ENCODE peak calls at places on chromosomes 6 and 20, in nine cellular contexts. Z is foreskin fibroblast, J is bronchial epithelial cell, T is astrocyte of the spinal cord, I is tibial artery, C is fibroblast of mammary gland, D is mesothelial cell of epicardium, E is left lung, K is GM23338. H is an unnamed sample.

GRCh38 chr6:3569817-3570216 is 113.0 kb upstream of the SLC22A23 start:
- DNase-seq in J (no peak), D (no peak), Z (no peak), T (no peak), E (no peak), I (no peak), C (no peak), K (no peak), H (no peak)

GRCh38 chr6:24205020-24205492 is 79.0 kb downstream of the NRSN1 start:
- DNase-seq in C (peak), E (no peak), K (peak), T (peak), Z (peak), J (peak), D (no peak), I (no peak), H (no peak)

GRCh38 chr6:165308926-165309731 is at the start of gene C6orf118:
- DNase-seq in T (peak), Z (no peak), E (peak), J (peak), C (peak), D (peak), K (peak), I (no peak), H (no peak)

GRCh38 chr6:119193707-119194106 is 115.2 kb upstream of the FAM184A start:
- DNase-seq in J (no peak), Z (no peak), K (no peak), C (no peak), T (no peak), D (no peak), I (no peak), E (no peak), H (no peak)

GRCh38 chr6:15160812-15161211 is 85.1 kb upstream of the JARID2 start:
- DNase-seq in J (no peak), I (no peak), C (peak), K (no peak), Z (no peak), E (no peak), D (no peak), T (no peak), H (no peak)

GRCh38 chr20:39795401-39796272 is 833.5 kb downstream of the DHX35 start:
- DNase-seq in I (peak), D (no peak), C (peak), Z (no peak), K (no peak), T (peak), J (peak), E (no peak), H (no peak)

GRCh38 chr20:24732076-24732475 is 217.0 kb upstream of the CST7 start:
- DNase-seq in C (no peak), D (no peak), J (no peak), Z (no peak), T (no peak), E (no peak), K (no peak), I (no peak), H (no peak)

GRCh38 chr6:82017316-82017715 is 230.2 kb downstream of the IBTK start:
- DNase-seq in C (peak), Z (peak), J (peak), E (no peak), D (no peak), I (peak), K (peak), T (peak), H (no peak)

DNA sequence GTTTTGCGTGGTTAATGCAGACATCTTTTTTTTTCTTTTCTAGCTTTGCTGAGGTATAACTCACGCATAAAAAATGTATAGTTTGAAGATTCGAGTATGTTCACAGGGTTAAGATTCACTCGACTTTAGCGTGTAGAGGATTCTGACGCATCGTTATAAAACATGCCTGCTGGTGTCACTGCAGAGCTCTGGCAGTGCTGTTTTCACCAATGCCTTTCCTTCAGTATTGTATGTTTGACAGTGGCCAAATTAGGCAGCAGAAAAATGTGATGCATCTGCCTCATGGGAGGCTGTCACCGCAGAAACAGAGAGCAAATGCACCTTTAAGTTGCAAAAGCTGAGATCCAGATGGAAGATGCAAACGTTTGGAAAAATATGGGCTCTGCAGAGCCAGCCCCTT is 18.0 kb upstream of the SIRPB2 start:
- DNase-seq in K (peak), T (peak), Z (no peak), J (peak), C (peak), E (no peak), I (no peak), D (no peak), H (no peak)
- TF ChIP-seq CTCF in K (peak), T (peak), Z (peak), J (peak), C (peak), E (no peak), I (no peak), D (no peak), H (peak)

GRCh38 chr6:116680880-116681672 is at the start of gene KPNA5:
- DNase-seq in T (peak), J (peak), I (peak), E (peak), C (peak), D (peak), K (peak), Z (peak), H (peak)
- TF ChIP-seq CTCF in T (no peak), J (no peak), I (no peak), E (no peak), C (no peak), D (no peak), K (no peak), Z (no peak), H (no peak)

GRCh38 chr20:18428490-18429173 is 38.2 kb downstream of the DZANK1 start:
- DNase-seq in C (peak), D (no peak), J (no peak), I (no peak), Z (peak), T (peak), E (no peak), K (no peak), H (no peak)

GRCh38 chr20:18427214-18427613 is 39.6 kb downstream of the DZANK1 start:
- DNase-seq in C (no peak), E (no peak), D (no peak), J (no peak), I (no peak), K (no peak), T (no peak), Z (no peak), H (no peak)

GRCh38 chr20:18430172-18430826 is 36.5 kb downstream of the DZANK1 start:
- DNase-seq in K (no peak), I (no peak), T (no peak), E (no peak), C (no peak), D (no peak), Z (no peak), J (no peak), H (no peak)

GRCh38 chr20:18436847-18437246 is 30.0 kb downstream of the DZANK1 start:
- DNase-seq in T (no peak), E (no peak), Z (no peak), C (no peak), J (no peak), I (no peak), D (no peak), K (no peak), H (no peak)

GRCh38 chr20:18431206-18431605 is 35.6 kb downstream of the DZANK1 start:
- DNase-seq in J (no peak), T (no peak), C (no peak), Z (no peak), K (no peak), E (no peak), D (no peak), I (no peak), H (no peak)
- TF ChIP-seq CTCF in J (no peak), T (no peak), C (no peak), Z (no peak), K (no peak), E (no peak), D (no peak), I (no peak), H (no peak)

DNA sequence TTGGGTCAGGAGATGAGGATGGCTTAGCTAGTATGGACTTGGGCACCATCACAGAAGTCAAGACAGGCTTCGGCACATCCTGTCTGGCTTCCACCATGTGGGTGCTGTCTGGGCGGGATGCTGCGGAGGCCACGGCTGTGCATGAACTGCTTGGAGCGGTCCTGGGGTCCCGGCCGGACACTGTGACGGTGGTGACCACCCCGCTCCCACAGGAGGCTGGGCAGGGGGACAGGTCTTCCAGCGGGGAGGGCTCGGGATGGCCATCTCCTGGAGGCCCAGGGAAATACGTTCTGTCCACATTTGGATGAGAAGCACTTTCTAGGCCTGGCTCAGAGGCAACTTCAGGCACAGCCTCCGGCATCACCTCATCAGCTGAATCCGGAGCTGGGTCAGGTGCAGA is 32.1 kb upstream of the TCFL5 start:
- DNase-seq in I (no peak), D (no peak), C (no peak), K (no peak), Z (no peak), T (no peak), E (no peak), J (no peak), H (no peak)
- TF ChIP-seq CTCF in I (no peak), D (no peak), C (peak), K (peak), Z (no peak), T (peak), E (no peak), J (peak), H (no peak)